ENCODE peak calls at places on chromosomes 11 and 22, in five cellular contexts. One of them, this sample, is unnamed.

GRCh38 chr11:26297179-26297970 is 34.6 kb upstream of the ANO3 start:
- DNase-seq in IMR-90: peak; percentile 75
- DNase-seq in mesenchymal stem cell: peak; percentile 78
- DNase-seq in H9: no peak
- DNase-seq in neuronal stem cell: peak; percentile 45
- DNase-seq in this sample: peak; percentile 31

GRCh38 chr11:68328374-68329091 is 16.1 kb downstream of the LRP5 start:
- DNase-seq in H9: peak; percentile 65
- DNase-seq in IMR-90: no peak
- DNase-seq in neuronal stem cell: peak; percentile 58
- DNase-seq in mesenchymal stem cell: no peak
- DNase-seq in this sample: no peak

GRCh38 chr11:94028436-94028835 is 7.3 kb downstream of the HEPHL1 start:
- DNase-seq in mesenchymal stem cell: peak; percentile 23
- DNase-seq in H9: no peak
- DNase-seq in neuronal stem cell: no peak
- DNase-seq in IMR-90: peak; percentile 81
- DNase-seq in this sample: peak; percentile 96

GRCh38 chr22:47474464-47474863 is 712.0 kb downstream of the TBC1D22A start:
- DNase-seq in H9: no peak
- DNase-seq in neuronal stem cell: no peak
- DNase-seq in IMR-90: no peak
- DNase-seq in mesenchymal stem cell: no peak
- DNase-seq in this sample: no peak

GRCh38 chr11:20057055-20057943 is 103.0 kb downstream of the DBX1 start:
- DNase-seq in H9: no peak
- DNase-seq in neuronal stem cell: no peak
- DNase-seq in IMR-90: peak; percentile 65
- DNase-seq in mesenchymal stem cell: no peak
- DNase-seq in this sample: no peak

GRCh38 chr22:37641251-37641949 is 1.9 kb downstream of the SH3BP1 start:
- DNase-seq in H9: no peak
- DNase-seq in neuronal stem cell: no peak
- DNase-seq in mesenchymal stem cell: no peak
- DNase-seq in IMR-90: no peak
- DNase-seq in this sample: no peak

GRCh38 chr22:40055143-40055926 is 60.6 kb downstream of the FAM83F start:
- DNase-seq in IMR-90: no peak
- DNase-seq in neuronal stem cell: no peak
- DNase-seq in H9: no peak
- DNase-seq in mesenchymal stem cell: no peak
- DNase-seq in this sample: peak; percentile 47

GRCh38 chr11:69599502-69599901 is 41.5 kb upstream of the CCND1 start:
- DNase-seq in H9: no peak
- DNase-seq in mesenchymal stem cell: no peak
- DNase-seq in IMR-90: no peak
- DNase-seq in neuronal stem cell: no peak
- DNase-seq in this sample: no peak

GRCh38 chr22:50046481-50047245 is 11.4 kb downstream of the TTLL8 start:
- DNase-seq in H9: no peak
- DNase-seq in mesenchymal stem cell: no peak
- DNase-seq in neuronal stem cell: no peak
- DNase-seq in IMR-90: no peak
- DNase-seq in this sample: no peak

GRCh38 chr11:132538642-132539041 is 993.7 kb downstream of the OPCML start:
- DNase-seq in H9: no peak
- DNase-seq in neuronal stem cell: no peak
- DNase-seq in IMR-90: no peak
- DNase-seq in mesenchymal stem cell: no peak
- DNase-seq in this sample: no peak

GRCh38 chr11:112453601-112454577 is 193.2 kb upstream of the PLET1 start:
- DNase-seq in IMR-90: peak; percentile 12
- DNase-seq in mesenchymal stem cell: peak; percentile 24
- DNase-seq in neuronal stem cell: no peak
- DNase-seq in H9: peak; percentile 52
- DNase-seq in this sample: peak; percentile 68

GRCh38 chr11:69636870-69637600 is 3.9 kb upstream of the CCND1 start:
- DNase-seq in IMR-90: no peak
- DNase-seq in mesenchymal stem cell: no peak
- DNase-seq in H9: no peak
- DNase-seq in neuronal stem cell: no peak
- DNase-seq in this sample: no peak

GRCh38 chr22:23383491-23384450 is 196.3 kb downstream of the IGLL1 start:
- DNase-seq in IMR-90: no peak
- DNase-seq in neuronal stem cell: no peak
- DNase-seq in H9: peak; percentile 86
- DNase-seq in mesenchymal stem cell: no peak
- DNase-seq in this sample: no peak

GRCh38 chr11:86034710-86035109 is 34.2 kb downstream of the PICALM start:
- DNase-seq in IMR-90: no peak
- DNase-seq in mesenchymal stem cell: no peak
- DNase-seq in H9: no peak
- DNase-seq in neuronal stem cell: no peak
- DNase-seq in this sample: no peak

GRCh38 chr11:86035920-86036319 is 33.0 kb downstream of the PICALM start:
- DNase-seq in IMR-90: no peak
- DNase-seq in neuronal stem cell: no peak
- DNase-seq in mesenchymal stem cell: no peak
- DNase-seq in H9: no peak
- DNase-seq in this sample: no peak

GRCh38 chr11:86039094-86039493 is 29.8 kb downstream of the PICALM start:
- DNase-seq in mesenchymal stem cell: no peak
- DNase-seq in H9: no peak
- DNase-seq in neuronal stem cell: no peak
- DNase-seq in IMR-90: no peak
- DNase-seq in this sample: no peak

GRCh38 chr11:86037743-86038142 is 31.1 kb downstream of the PICALM start:
- DNase-seq in H9: no peak
- DNase-seq in IMR-90: no peak
- DNase-seq in mesenchymal stem cell: no peak
- DNase-seq in neuronal stem cell: no peak
- DNase-seq in this sample: no peak

GRCh38 chr11:86035164-86035563 is 33.7 kb downstream of the PICALM start:
- DNase-seq in neuronal stem cell: no peak
- DNase-seq in IMR-90: no peak
- DNase-seq in mesenchymal stem cell: no peak
- DNase-seq in H9: no peak
- DNase-seq in this sample: no peak
- H3K14ac ChIP-seq in neuronal stem cell: no peak overlapping the region
- H3K14ac ChIP-seq in IMR-90: no peak overlapping the region
- H3K14ac ChIP-seq in mesenchymal stem cell: no peak overlapping the region
- H3K14ac ChIP-seq in H9: no peak overlapping the region
- H3K14ac ChIP-seq in this sample: no peak overlapping the region

DNA sequence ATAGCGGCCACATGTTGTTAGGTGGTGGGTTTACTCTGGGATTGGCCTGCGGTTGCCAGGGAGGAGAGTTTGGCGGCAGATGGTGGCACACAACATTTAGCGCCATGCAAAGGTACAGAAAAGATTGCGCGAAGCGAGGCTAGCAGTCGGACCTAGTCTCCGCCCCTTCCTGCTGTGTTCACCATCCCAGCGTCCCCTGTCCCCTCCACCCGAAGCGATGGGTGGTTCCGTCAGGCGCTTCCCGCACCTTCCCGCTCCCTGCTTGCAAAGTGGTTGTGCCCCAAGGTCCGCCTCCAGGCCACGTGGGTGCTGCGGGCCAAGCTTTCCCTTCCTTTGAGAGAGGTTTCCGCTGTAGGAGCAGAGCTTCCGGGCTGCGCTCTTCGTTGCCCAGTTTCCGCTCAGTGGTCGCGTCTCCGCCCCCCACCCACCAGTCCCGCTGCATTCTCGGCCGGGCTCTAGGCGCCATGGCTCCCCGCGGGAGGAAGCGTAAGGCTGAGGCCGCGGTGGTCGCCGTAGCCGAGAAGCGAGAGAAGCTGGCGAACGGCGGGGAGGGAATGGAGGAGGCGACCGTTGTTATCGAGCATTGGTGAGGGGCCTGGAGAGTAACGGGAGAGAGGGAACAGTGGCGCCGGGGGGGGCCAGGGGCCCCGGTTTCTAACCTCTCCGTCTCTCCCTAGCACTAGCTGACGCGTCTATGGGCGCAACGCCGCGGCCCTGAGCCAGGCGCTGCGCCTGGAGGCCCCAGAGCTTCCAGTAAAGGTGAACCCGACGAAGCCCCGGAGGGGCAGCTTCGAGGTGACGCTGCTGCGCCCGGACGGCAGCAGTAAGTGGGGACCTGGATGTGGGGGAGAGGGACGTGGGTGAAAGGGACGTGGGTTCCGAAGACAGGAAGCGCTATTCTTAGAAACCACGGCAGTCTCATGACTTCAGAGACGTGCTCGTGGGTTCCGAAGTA is at the start of gene SELENOH:
- DNase-seq in H9: peak; percentile 99
- DNase-seq in mesenchymal stem cell: peak; percentile 97
- DNase-seq in neuronal stem cell: peak; percentile 93
- DNase-seq in IMR-90: peak; percentile 98
- DNase-seq in this sample: peak; percentile 97
- H4K91ac ChIP-seq in H9: no peak within 1 kb of the TSS
- H4K91ac ChIP-seq in mesenchymal stem cell: peak within 1 kb of the TSS; percentile 88
- H4K91ac ChIP-seq in neuronal stem cell: no peak within 1 kb of the TSS
- H4K91ac ChIP-seq in IMR-90: peak within 1 kb of the TSS; percentile 77
- H4K91ac ChIP-seq in this sample: peak within 1 kb of the TSS; percentile 62

GRCh38 chr11:10808553-10809372 is at the start of gene EIF4G2:
- DNase-seq in mesenchymal stem cell: peak; percentile 99
- DNase-seq in neuronal stem cell: peak; percentile 98
- DNase-seq in IMR-90: peak; percentile 99
- DNase-seq in H9: peak; percentile 99
- DNase-seq in this sample: peak; percentile 99

GRCh38 chr11:10805741-10806140 is 3.0 kb downstream of the EIF4G2 start:
- DNase-seq in H9: no peak
- DNase-seq in mesenchymal stem cell: no peak
- DNase-seq in neuronal stem cell: no peak
- DNase-seq in IMR-90: no peak
- DNase-seq in this sample: no peak

GRCh38 chr11:10806206-10806605 is 2.5 kb downstream of the EIF4G2 start:
- DNase-seq in H9: no peak
- DNase-seq in IMR-90: no peak
- DNase-seq in mesenchymal stem cell: no peak
- DNase-seq in neuronal stem cell: no peak
- DNase-seq in this sample: no peak

GRCh38 chr11:10809373-10810199 is 860 bp upstream of the EIF4G2 start:
- DNase-seq in IMR-90: peak; percentile 80
- DNase-seq in mesenchymal stem cell: peak; percentile 89
- DNase-seq in neuronal stem cell: peak; percentile 72
- DNase-seq in H9: peak; percentile 69
- DNase-seq in this sample: peak; percentile 41

GRCh38 chr11:10807629-10808552 is 835 bp downstream of the EIF4G2 start:
- DNase-seq in mesenchymal stem cell: peak; percentile 52
- DNase-seq in neuronal stem cell: peak; percentile 35
- DNase-seq in IMR-90: peak; percentile 37
- DNase-seq in H9: no peak
- DNase-seq in this sample: peak; percentile 55
- H3K14ac ChIP-seq in mesenchymal stem cell: peak overlapping the region; percentile 98
- H3K14ac ChIP-seq in neuronal stem cell: peak overlapping the region; percentile 99
- H3K14ac ChIP-seq in IMR-90: peak overlapping the region; percentile 100
- H3K14ac ChIP-seq in H9: peak overlapping the region; percentile 95
- H3K14ac ChIP-seq in this sample: peak overlapping the region; percentile 99

DNA sequence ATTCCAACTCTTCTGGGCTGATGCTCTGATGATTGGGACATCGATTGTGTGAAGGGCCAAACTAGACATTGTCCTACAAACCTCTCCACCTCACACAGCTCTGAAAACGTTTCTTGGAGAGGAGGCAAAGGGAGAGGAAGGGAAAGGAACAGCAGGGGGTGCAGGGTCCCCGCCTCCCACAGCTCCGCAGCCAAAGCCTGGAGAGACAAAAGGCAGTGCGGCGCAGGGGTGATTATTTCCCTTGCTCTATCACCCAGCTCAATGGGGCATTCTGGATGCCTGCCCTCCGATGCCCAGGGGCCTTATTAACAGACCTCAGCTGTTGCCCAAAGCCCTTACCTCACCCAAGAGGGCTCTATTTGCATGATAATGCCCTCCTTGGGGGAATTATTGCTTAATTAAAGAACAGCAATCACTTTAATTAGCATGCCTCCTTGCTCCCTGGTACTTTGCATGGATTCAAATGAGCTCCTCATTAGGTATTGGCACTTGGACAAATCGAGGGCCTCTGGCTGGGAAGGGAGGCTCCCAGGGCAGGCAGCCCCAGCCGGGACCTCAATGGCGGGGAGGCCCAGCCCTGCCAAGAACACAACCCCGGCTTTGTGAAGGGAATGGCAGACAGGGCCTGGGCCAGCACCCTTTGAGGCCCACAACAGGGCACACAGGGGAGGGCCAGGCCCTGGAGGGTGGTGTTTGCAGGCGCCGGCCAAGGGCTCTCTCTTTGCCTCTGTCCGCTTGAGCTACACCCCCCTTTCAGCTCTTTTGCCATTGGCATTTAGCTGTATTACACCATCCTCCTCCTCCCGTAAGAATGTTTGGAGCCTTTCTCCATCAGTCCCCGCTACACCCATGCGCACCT is 19.8 kb upstream of the CDON start:
- DNase-seq in IMR-90: no peak
- DNase-seq in H9: peak; percentile 66
- DNase-seq in neuronal stem cell: no peak
- DNase-seq in mesenchymal stem cell: no peak
- DNase-seq in this sample: no peak
- H4K91ac ChIP-seq in IMR-90: no peak overlapping the region
- H4K91ac ChIP-seq in H9: no peak overlapping the region
- H4K91ac ChIP-seq in neuronal stem cell: no peak overlapping the region
- H4K91ac ChIP-seq in mesenchymal stem cell: no peak overlapping the region
- H4K91ac ChIP-seq in this sample: peak overlapping the region; percentile 91

DNA sequence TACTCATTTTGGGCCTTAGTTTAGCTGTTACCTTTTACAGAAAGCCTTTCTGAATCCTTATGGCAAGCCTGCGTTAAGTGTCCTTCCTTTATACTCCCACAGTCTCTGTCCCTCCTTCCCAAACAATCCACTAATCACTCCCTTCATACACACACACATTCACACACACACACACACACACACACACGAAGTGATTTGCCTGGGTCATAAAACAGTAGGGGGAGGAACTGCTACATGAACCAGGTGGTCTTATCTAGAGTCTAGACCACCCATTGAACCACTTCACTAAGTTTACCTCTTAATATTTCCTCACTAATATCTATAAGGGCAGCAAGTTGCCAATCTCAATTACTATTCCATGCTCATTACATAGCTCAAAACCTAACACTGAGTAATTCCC is 196.7 kb upstream of the GUCY1A2 start:
- DNase-seq in neuronal stem cell: no peak
- DNase-seq in IMR-90: no peak
- DNase-seq in H9: no peak
- DNase-seq in mesenchymal stem cell: no peak
- DNase-seq in this sample: no peak
- H3K14ac ChIP-seq in neuronal stem cell: no peak overlapping the region
- H3K14ac ChIP-seq in IMR-90: no peak overlapping the region
- H3K14ac ChIP-seq in H9: no peak overlapping the region
- H3K14ac ChIP-seq in mesenchymal stem cell: no peak overlapping the region
- H3K14ac ChIP-seq in this sample: no peak overlapping the region

This sample was measured in trophoblast cell.